ENCODE peak calls at places on chromosomes 3 and 15, in four cellular contexts. R is tibial artery, Z is MM.1S, T is testis. F is an unnamed sample.
A peak's percentile ranks its signal among the peaks of the same experiment; 100 is the strongest.

GRCh38 chr15:70196314-70197291 is 98.9 kb upstream of the TLE3 start:
- DNase-seq in R (peak; percentile 88), Z (peak; percentile 97), T (peak; percentile 43), F (no peak)

GRCh38 chr3:188179006-188179966 is 25.3 kb downstream of the LPP start:
- DNase-seq in R (peak; percentile 86), Z (no peak), T (peak; percentile 71), F (peak; percentile 79)

GRCh38 chr3:134796313-134797079 is 1.4 kb downstream of the EPHB1 start:
- DNase-seq in R (no peak), Z (no peak), T (peak; percentile 41), F (no peak)

GRCh38 chr3:127485396-127486170 is 105.0 kb downstream of the TPRA1 start:
- DNase-seq in R (no peak), Z (no peak), T (no peak), F (peak; percentile 10)

GRCh38 chr3:136752046-136752326 is 192 bp downstream of the STAG1 start:
- DNase-seq in R (no peak), Z (peak; percentile 49), T (no peak), F (no peak)

GRCh38 chr3:22245817-22246583 is 495.0 kb upstream of the ZNF385D start:
- DNase-seq in R (no peak), Z (no peak), T (no peak), F (no peak)

GRCh38 chr3:45915518-45916231 is 27.6 kb upstream of the CXCR6 start:
- DNase-seq in R (no peak), Z (peak; percentile 64), T (peak; percentile 22), F (no peak)

GRCh38 chr15:82798104-82798503 is 7.8 kb downstream of the FSD2 start:
- DNase-seq in R (no peak), Z (no peak), T (no peak), F (no peak)

GRCh38 chr3:134351421-134351820 is 22.8 kb downstream of the AMOTL2 start:
- DNase-seq in R (no peak), Z (no peak), T (no peak), F (no peak)

GRCh38 chr3:59843816-59844215 is 794.0 kb upstream of the CFAP20DC start:
- DNase-seq in R (no peak), Z (no peak), T (no peak), F (no peak)

GRCh38 chr3:134594236-134594825 is 56.5 kb downstream of the KY start:
- DNase-seq in R (no peak), Z (no peak), T (no peak), F (no peak)

GRCh38 chr3:132267594-132267993 is 49.6 kb upstream of the ACP3 start:
- DNase-seq in R (no peak), Z (no peak), T (no peak), F (no peak)

GRCh38 chr3:3023106-3023505 is 87.1 kb downstream of the IL5RA start:
- DNase-seq in R (no peak), Z (no peak), T (no peak), F (no peak)

GRCh38 chr3:125057186-125057850 is 1.5 kb upstream of the HEG1 start:
- DNase-seq in R (no peak), Z (no peak), T (no peak), F (no peak)

GRCh38 chr15:62775932-62776331 is 266.6 kb upstream of the TPM1 start:
- DNase-seq in R (no peak), Z (no peak), T (no peak), F (no peak)

GRCh38 chr15:73383310-73384185 is 14.8 kb upstream of the HCN4 start:
- DNase-seq in R (no peak), Z (no peak), T (no peak), F (no peak)

DNA sequence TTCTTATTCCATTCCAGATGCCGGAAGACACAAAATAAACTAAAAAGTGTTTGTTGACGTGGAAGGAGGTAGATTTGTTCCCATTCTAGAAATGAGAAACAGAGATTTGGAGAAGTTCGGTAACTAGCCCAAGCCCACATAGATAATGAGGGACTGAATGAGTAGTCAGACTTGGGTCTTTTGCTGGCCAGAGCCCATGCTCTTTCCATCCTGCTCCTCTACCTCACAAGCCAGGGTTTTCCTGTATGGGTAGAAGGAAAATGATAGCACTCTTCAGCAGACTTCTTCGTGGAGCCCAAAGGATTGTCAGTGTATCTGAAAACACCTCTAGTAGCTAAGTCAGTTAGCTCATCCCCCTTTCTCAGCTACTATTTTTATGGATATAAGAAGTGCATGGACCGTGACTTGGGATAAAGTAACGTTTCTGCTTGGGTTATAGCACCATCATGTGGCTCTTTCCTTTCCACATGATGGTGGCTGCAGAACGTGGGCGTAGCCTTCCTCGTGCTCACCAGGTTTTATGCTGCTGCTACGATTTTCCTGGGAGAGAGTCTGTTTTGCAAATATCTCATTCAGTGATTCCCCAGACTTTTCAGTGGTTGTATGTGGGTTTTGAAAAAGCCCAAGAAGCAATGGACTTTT is 84.6 kb downstream of the DGKG start:
- DNase-seq in R (no peak), Z (no peak), T (peak; percentile 36), F (no peak)
- TF ChIP-seq CTCF in R (peak; percentile 21), Z (peak; percentile 13), T (peak; percentile 48), F (peak; percentile 41)

GRCh38 chr3:193710286-193711164 is 117.5 kb downstream of the OPA1 start:
- DNase-seq in R (no peak), Z (no peak), T (no peak), F (no peak)

GRCh38 chr3:193711165-193711485 is 118.1 kb downstream of the OPA1 start:
- DNase-seq in R (no peak), Z (no peak), T (no peak), F (no peak)

GRCh38 chr3:193711523-193711963 is 118.5 kb downstream of the OPA1 start:
- DNase-seq in R (no peak), Z (no peak), T (no peak), F (no peak)

GRCh38 chr3:193712938-193713337 is 119.9 kb downstream of the OPA1 start:
- DNase-seq in R (no peak), Z (no peak), T (no peak), F (no peak)

DNA sequence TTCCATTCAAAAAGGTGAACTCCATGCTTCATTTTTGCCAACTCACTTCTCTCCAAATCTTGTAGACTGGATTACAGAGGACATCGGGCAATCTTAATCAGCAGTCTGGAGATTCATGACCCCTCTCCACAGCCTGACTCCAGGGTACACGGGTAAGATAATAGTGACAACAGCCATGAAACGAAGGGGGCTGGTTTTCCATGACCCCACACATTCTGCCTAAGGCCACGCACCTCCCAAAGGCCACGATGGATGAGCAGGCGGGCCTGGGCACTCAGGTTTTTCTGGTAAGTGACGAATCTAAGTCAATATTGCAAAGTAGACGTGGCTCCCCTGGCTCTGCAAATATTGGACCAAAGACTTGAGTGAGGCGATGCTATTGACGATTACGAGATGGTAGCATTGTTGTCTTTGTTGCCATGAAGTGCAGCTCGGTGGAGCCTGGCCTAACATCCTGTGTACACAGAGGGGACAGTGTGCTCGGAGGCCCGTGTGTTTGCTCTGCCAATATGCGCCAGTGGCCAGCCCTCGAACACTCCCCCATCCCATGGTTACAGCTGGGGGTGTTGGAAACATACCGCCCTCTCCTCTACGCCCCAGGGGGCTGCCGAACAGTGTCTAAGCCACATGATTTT is 119.1 kb downstream of the OPA1 start:
- DNase-seq in R (no peak), Z (no peak), T (no peak), F (no peak)
- H3K9me3 ChIP-seq in R (peaks cover 10% of the 10 kb centered on the region), Z (no peaks in the 10 kb centered on the region), T (no peaks in the 10 kb centered on the region), F (peaks cover 14% of the 10 kb centered on the region)

GRCh38 chr3:71001303-71001702 is 582.2 kb downstream of the FOXP1 start:
- DNase-seq in R (no peak), Z (no peak), T (no peak), F (no peak)
- TF ChIP-seq CTCF in R (no peak), Z (no peak), T (no peak), F (no peak)

DNA sequence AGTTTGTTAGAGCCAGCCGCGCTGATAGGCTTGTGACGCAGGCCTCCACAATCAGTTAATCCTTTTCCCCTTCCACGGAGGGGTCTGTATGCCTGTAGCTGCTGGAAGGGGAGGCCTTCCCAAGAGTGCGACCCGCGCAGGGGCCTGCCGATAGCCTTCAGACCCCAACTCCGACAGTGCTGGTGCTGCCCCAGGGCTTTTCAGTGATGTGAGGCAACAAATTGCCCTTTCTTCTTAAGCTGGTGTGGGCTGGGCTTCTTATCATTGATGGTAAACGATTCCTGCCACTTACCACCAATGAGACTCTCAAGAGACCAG is 143.4 kb downstream of the CHSY1 start:
- DNase-seq in R (no peak), Z (no peak), T (no peak), F (no peak)
- H3K9me3 ChIP-seq in R (no peaks in the 10 kb centered on the region), Z (no peaks in the 10 kb centered on the region), T (no peaks in the 10 kb centered on the region), F (no peaks in the 10 kb centered on the region)

GRCh38 chr15:51846463-51847230 is 17.2 kb downstream of the TMOD3 start:
- DNase-seq in R (no peak), Z (no peak), T (no peak), F (no peak)

GRCh38 chr15:51846066-51846462 is 16.6 kb downstream of the TMOD3 start:
- DNase-seq in R (no peak), Z (no peak), T (no peak), F (no peak)

GRCh38 chr15:51849866-51850265 is 20.4 kb downstream of the TMOD3 start:
- DNase-seq in R (no peak), Z (no peak), T (no peak), F (no peak)

GRCh38 chr15:51844747-51845426 is 15.4 kb downstream of the TMOD3 start:
- DNase-seq in R (no peak), Z (no peak), T (no peak), F (no peak)

DNA sequence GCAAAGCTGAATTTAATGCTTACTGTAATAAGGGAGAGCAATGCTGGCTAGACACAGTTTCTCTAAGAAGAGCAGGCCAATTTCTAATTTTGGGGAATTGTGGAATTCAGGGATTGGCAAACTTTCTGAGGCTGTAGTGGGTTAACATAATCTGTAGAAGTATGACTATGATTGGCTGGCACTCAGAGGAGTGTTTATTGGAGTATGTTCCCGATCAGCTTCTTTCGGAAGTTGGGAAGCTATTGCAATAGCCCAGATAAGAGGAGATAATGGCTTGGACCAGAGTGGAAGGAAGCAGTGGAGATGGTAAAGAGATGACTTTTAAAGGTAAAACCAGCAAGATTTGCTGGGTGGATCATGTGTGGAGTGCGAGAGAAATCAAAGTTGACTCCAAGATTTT is 19.4 kb downstream of the TMOD3 start:
- DNase-seq in R (no peak), Z (no peak), T (no peak), F (no peak)
- TF ChIP-seq CTCF in R (no peak), Z (no peak), T (no peak), F (no peak)